ENCODE peak calls at places on chromosomes 4 and X, in seven cellular contexts. One of them, this sample, is unnamed.

GRCh38 chr4:89158884-89159503 is 47.7 kb downstream of the TIGD2 start:
- DNase-seq in astrocyte of the spinal cord: peak; percentile 50
- DNase-seq in breast epithelium: no peak
- DNase-seq in ovary: no peak
- DNase-seq in activated naive CD8-positive, alpha-beta T cell treated with anti-CD3 and anti-CD28 coated beads, Interleukin-2, amount 10 ng/mL, durations not matched to agents 7 days and 5 days: no peak
- DNase-seq in iPS DF 6.9: no peak
- DNase-seq in CD8-positive, alpha-beta memory T cell: no peak
- DNase-seq in this sample: no peak

GRCh38 chr4:152679414-152680281 is at the start of gene TMEM154:
- DNase-seq in CD8-positive, alpha-beta memory T cell: peak; percentile 80
- DNase-seq in breast epithelium: peak; percentile 67
- DNase-seq in iPS DF 6.9: peak; percentile 45
- DNase-seq in ovary: no peak
- DNase-seq in activated naive CD8-positive, alpha-beta T cell treated with anti-CD3 and anti-CD28 coated beads, Interleukin-2, amount 10 ng/mL, durations not matched to agents 7 days and 5 days: peak; percentile 77
- DNase-seq in astrocyte of the spinal cord: peak; percentile 73
- DNase-seq in this sample: peak; percentile 77

GRCh38 chrX:46575991-46576392 is 2.4 kb downstream of the CHST7 start:
- DNase-seq in activated naive CD8-positive, alpha-beta T cell treated with anti-CD3 and anti-CD28 coated beads, Interleukin-2, amount 10 ng/mL, durations not matched to agents 7 days and 5 days: no peak
- DNase-seq in ovary: peak; percentile 34
- DNase-seq in breast epithelium: no peak
- DNase-seq in astrocyte of the spinal cord: no peak
- DNase-seq in CD8-positive, alpha-beta memory T cell: no peak
- DNase-seq in iPS DF 6.9: no peak
- DNase-seq in this sample: no peak

GRCh38 chrX:151982217-151982616 is 7.7 kb upstream of the GABRE start:
- DNase-seq in activated naive CD8-positive, alpha-beta T cell treated with anti-CD3 and anti-CD28 coated beads, Interleukin-2, amount 10 ng/mL, durations not matched to agents 7 days and 5 days: no peak
- DNase-seq in ovary: no peak
- DNase-seq in iPS DF 6.9: no peak
- DNase-seq in astrocyte of the spinal cord: peak; percentile 82
- DNase-seq in breast epithelium: no peak
- DNase-seq in CD8-positive, alpha-beta memory T cell: no peak
- DNase-seq in this sample: no peak

GRCh38 chr4:635851-636627 is 10.7 kb downstream of the PDE6B start:
- DNase-seq in ovary: no peak
- DNase-seq in iPS DF 6.9: no peak
- DNase-seq in CD8-positive, alpha-beta memory T cell: peak; percentile 26
- DNase-seq in breast epithelium: no peak
- DNase-seq in astrocyte of the spinal cord: no peak
- DNase-seq in activated naive CD8-positive, alpha-beta T cell treated with anti-CD3 and anti-CD28 coated beads, Interleukin-2, amount 10 ng/mL, durations not matched to agents 7 days and 5 days: no peak
- DNase-seq in this sample: no peak

GRCh38 chr4:18322111-18322510 is 300.6 kb upstream of the LCORL start:
- DNase-seq in CD8-positive, alpha-beta memory T cell: no peak
- DNase-seq in activated naive CD8-positive, alpha-beta T cell treated with anti-CD3 and anti-CD28 coated beads, Interleukin-2, amount 10 ng/mL, durations not matched to agents 7 days and 5 days: no peak
- DNase-seq in iPS DF 6.9: no peak
- DNase-seq in astrocyte of the spinal cord: no peak
- DNase-seq in ovary: no peak
- DNase-seq in breast epithelium: no peak
- DNase-seq in this sample: no peak

GRCh38 chr4:93313207-93313606 is 515.3 kb upstream of the ATOH1 start:
- DNase-seq in CD8-positive, alpha-beta memory T cell: no peak
- DNase-seq in breast epithelium: no peak
- DNase-seq in iPS DF 6.9: no peak
- DNase-seq in ovary: no peak
- DNase-seq in astrocyte of the spinal cord: peak; percentile 43
- DNase-seq in activated naive CD8-positive, alpha-beta T cell treated with anti-CD3 and anti-CD28 coated beads, Interleukin-2, amount 10 ng/mL, durations not matched to agents 7 days and 5 days: no peak
- DNase-seq in this sample: no peak

GRCh38 chr4:184798504-184798903 is 27.3 kb downstream of the ACSL1 start:
- DNase-seq in ovary: no peak
- DNase-seq in astrocyte of the spinal cord: no peak
- DNase-seq in iPS DF 6.9: no peak
- DNase-seq in activated naive CD8-positive, alpha-beta T cell treated with anti-CD3 and anti-CD28 coated beads, Interleukin-2, amount 10 ng/mL, durations not matched to agents 7 days and 5 days: no peak
- DNase-seq in breast epithelium: no peak
- DNase-seq in CD8-positive, alpha-beta memory T cell: no peak
- DNase-seq in this sample: no peak

GRCh38 chrX:118652717-118653116 is 74.7 kb upstream of the IL13RA1 start:
- DNase-seq in CD8-positive, alpha-beta memory T cell: no peak
- DNase-seq in activated naive CD8-positive, alpha-beta T cell treated with anti-CD3 and anti-CD28 coated beads, Interleukin-2, amount 10 ng/mL, durations not matched to agents 7 days and 5 days: no peak
- DNase-seq in ovary: no peak
- DNase-seq in astrocyte of the spinal cord: no peak
- DNase-seq in iPS DF 6.9: no peak
- DNase-seq in breast epithelium: no peak
- DNase-seq in this sample: no peak

GRCh38 chrX:136307471-136307870 is 6.7 kb downstream of the ADGRG4 start:
- DNase-seq in breast epithelium: no peak
- DNase-seq in iPS DF 6.9: no peak
- DNase-seq in astrocyte of the spinal cord: no peak
- DNase-seq in ovary: no peak
- DNase-seq in activated naive CD8-positive, alpha-beta T cell treated with anti-CD3 and anti-CD28 coated beads, Interleukin-2, amount 10 ng/mL, durations not matched to agents 7 days and 5 days: no peak
- DNase-seq in CD8-positive, alpha-beta memory T cell: no peak
- DNase-seq in this sample: no peak